ENCODE peak calls at places on chromosomes 12 and 14, in six cellular contexts. O is heart left ventricle; C is effector memory CD4-positive, alpha-beta T cell; Q is ascending aorta; L is PC-9; K is RWPE2. G is an unnamed sample. For H3K4me1 and H3K36me3, the result is how much of the 10 kb centered on the place peaks cover.

GRCh38 chr14:76763362-76764041 is 2.2 kb downstream of the VASH1 start:
- DNase-seq in L (no peak), K (no peak), O (no peak), Q (no peak), C (no peak), G (no peak)

GRCh38 chr14:99561827-99562226 is 42.2 kb downstream of the CCDC85C start:
- DNase-seq in Q (no peak), K (no peak), C (no peak), O (no peak), L (no peak), G (no peak)

GRCh38 chr14:31024577-31025334 is 693 bp upstream of the AP4S1 start:
- DNase-seq in Q (no peak), O (no peak), C (no peak), K (no peak), L (no peak), G (no peak)

GRCh38 chr12:104805186-104805585 is 152.9 kb downstream of the SLC41A2 start:
- DNase-seq in C (no peak), O (no peak), Q (no peak), L (no peak), K (no peak), G (no peak)

GRCh38 chr12:52539024-52539820 is 13.7 kb downstream of the KRT71 start:
- DNase-seq in K (no peak), O (no peak), Q (no peak), L (no peak), C (no peak), G (no peak)

GRCh38 chr14:76985021-76985420 is 43.5 kb downstream of the IRF2BPL start:
- DNase-seq in Q (no peak), K (no peak), L (no peak), C (no peak), O (no peak), G (no peak)

GRCh38 chr12:47868552-47869031 is 36.2 kb downstream of the VDR start:
- DNase-seq in Q (no peak), O (no peak), L (no peak), C (no peak), K (no peak), G (no peak)

GRCh38 chr12:131640436-131640969 is 70.4 kb upstream of the SFSWAP start:
- DNase-seq in C (no peak), K (no peak), L (no peak), Q (no peak), O (no peak), G (no peak)

GRCh38 chr14:74261288-74261687 is 22.0 kb downstream of the VSX2 start:
- DNase-seq in L (no peak), O (no peak), K (no peak), C (no peak), Q (no peak), G (no peak)

DNA sequence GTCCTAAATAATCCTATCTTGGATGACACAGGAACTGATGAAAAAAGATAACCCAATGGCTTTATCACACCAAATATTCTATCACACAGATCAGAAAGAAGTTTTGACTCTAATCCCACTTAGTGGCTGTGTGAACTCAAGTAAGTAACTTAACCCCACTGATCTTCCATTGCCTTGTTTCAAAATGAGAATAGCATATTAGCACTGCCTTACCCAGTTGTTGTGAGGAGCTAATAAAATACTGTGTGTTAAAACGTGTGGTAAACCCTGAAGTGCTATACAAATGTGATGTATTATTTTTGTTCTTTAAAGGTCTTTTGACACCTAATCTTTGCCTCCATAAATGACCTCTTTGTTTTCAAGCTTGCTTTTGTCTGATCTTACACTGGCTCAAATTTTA is 60.9 kb upstream of the ARID2 start:
- DNase-seq in Q (no peak), C (no peak), O (no peak), K (no peak), L (no peak), G (no peak)
- H3K4me1 ChIP-seq in Q (under half), C (under half), O (under half), K (under half), L (under half), G (under half)

GRCh38 chr12:115439008-115439601 is 755.1 kb upstream of the TBX3 start:
- DNase-seq in Q (no peak), K (no peak), O (peak), L (no peak), C (no peak), G (no peak)

GRCh38 chr12:115438314-115438713 is 754.3 kb upstream of the TBX3 start:
- DNase-seq in K (no peak), C (no peak), O (no peak), L (no peak), Q (no peak), G (no peak)

GRCh38 chr12:115444336-115444735 is 760.4 kb upstream of the TBX3 start:
- DNase-seq in L (no peak), Q (no peak), C (no peak), K (no peak), O (no peak), G (no peak)

GRCh38 chr12:115440438-115440837 is 756.5 kb upstream of the TBX3 start:
- DNase-seq in K (peak), L (no peak), Q (no peak), C (no peak), O (peak), G (no peak)

DNA sequence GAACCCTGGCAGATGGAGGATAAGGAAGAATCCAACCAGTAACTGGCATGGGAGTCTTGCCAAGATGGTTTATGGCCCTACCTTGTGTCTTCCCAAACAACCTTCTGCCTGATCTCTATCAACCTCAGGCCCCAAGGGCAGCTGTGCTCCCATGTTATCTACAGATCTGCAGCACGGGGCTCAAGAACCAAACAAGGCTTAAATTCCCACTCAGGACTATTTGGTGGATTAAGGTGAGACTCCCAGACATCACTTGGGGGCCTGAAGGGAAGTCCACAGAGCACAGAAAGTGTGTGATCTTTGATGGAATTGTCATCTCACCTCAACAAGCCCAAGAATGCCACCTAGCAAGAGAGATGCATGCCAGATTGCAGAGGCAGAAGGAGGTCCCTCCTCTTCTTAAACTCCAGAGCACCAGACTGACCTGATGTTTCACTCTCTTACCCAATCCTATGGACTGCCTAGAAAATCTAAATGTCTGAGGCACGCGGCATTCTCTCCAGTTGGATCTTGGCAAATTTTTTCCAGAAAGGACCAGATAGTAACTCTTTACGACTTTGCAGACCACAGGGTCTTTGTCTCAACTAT is 759.5 kb upstream of the TBX3 start:
- DNase-seq in K (no peak), Q (no peak), O (no peak), L (no peak), C (no peak), G (no peak)
- H3K4me3 ChIP-seq in K (no peak), Q (no peak), O (no peak), L (no peak), C (no peak), G (no peak)

DNA sequence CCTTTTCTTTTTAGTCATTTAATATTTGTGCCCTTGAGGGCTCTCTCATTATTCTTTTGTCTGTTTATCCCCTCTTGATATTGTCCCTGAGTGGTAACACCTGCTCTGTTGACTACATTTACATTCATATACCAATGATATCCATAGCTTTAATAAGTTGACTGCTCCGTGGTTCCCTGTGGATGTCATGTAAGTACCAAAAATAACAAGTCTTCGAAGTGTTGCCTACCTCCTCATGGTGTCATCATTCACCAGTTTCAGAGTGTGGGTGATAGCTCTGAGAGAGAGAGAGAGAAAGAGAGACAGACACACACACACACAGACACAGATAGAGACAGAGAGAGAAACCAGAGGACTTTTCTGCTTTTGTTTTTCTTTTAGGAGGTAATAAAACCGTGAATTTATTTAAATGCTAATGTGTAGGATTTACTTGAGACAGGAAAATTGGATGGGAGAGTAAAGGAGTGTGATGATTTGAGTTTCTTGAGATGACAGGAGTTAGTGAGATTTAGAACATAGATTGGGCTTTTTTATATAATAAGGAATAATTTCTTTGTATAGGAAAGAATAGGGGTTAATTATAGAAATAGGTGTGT is 52.2 kb downstream of the PAPOLA start:
- DNase-seq in Q (no peak), C (no peak), L (no peak), K (no peak), O (no peak), G (no peak)
- H3K36me3 ChIP-seq in Q (half or more), C (under half), L (under half), K (half or more), O (under half), G (under half)

GRCh38 chr12:94616217-94616729 is 34.1 kb downstream of the TMCC3 start:
- DNase-seq in L (peak), C (no peak), K (no peak), O (no peak), Q (no peak), G (no peak)

GRCh38 chr12:94617101-94617500 is 33.3 kb downstream of the TMCC3 start:
- DNase-seq in L (no peak), Q (no peak), O (no peak), C (no peak), K (no peak), G (no peak)

GRCh38 chr12:94618995-94619695 is 31.2 kb downstream of the TMCC3 start:
- DNase-seq in C (no peak), Q (no peak), K (peak), O (no peak), L (no peak), G (no peak)

GRCh38 chr12:94614288-94614721 is 36.1 kb downstream of the TMCC3 start:
- DNase-seq in L (peak), K (no peak), Q (no peak), C (no peak), O (no peak), G (no peak)

GRCh38 chr12:94615284-94616216 is 34.8 kb downstream of the TMCC3 start:
- DNase-seq in L (peak), K (no peak), Q (no peak), O (peak), C (no peak), G (no peak)
- H3K4me1 ChIP-seq in L (half or more), K (half or more), Q (under half), O (under half), C (under half), G (under half)

G was measured in iPS DF 6.9.